ENCODE peak calls at places on chromosomes 11 and 22, in four cellular contexts. D is A549, U is WTC11, Y is HepG2. E is an unnamed sample.

GRCh38 chr11:79860336-79860735 is 419.5 kb upstream of the TENM4 start:
- DNase-seq in D (no peak), U (no peak), Y (no peak), E (no peak)

GRCh38 chr11:11732116-11732515 is 109.7 kb upstream of the USP47 start:
- DNase-seq in D (no peak), U (no peak), Y (no peak), E (no peak)

GRCh38 chr11:605286-606129 is 10.2 kb downstream of the IRF7 start:
- DNase-seq in D (no peak), U (no peak), Y (no peak), E (no peak)

GRCh38 chr11:133157180-133157579 is 375.1 kb downstream of the OPCML start:
- DNase-seq in D (no peak), U (peak; percentile 62), Y (no peak), E (peak; percentile 2)

GRCh38 chr22:23251445-23252093 is 71.3 kb downstream of the BCR start:
- DNase-seq in D (peak; percentile 6), U (no peak), Y (peak; percentile 61), E (no peak)

GRCh38 chr11:117483372-117483771 is 155.7 kb downstream of the CEP164 start:
- DNase-seq in D (no peak), U (no peak), Y (no peak), E (no peak)

GRCh38 chr11:109401532-109401931 is 20.5 kb upstream of the C11orf87 start:
- DNase-seq in D (no peak), U (no peak), Y (no peak), E (no peak)

GRCh38 chr11:123052884-123053721 is 8.8 kb downstream of the HSPA8 start:
- DNase-seq in D (no peak), U (no peak), Y (no peak), E (no peak)

GRCh38 chr22:21449531-21450319 is 17.5 kb upstream of the TMEM191C start:
- DNase-seq in D (no peak), U (peak; percentile 10), Y (no peak), E (no peak)

GRCh38 chr22:32802291-32802826 is 854 bp downstream of the TIMP3 start:
- DNase-seq in D (no peak), U (no peak), Y (no peak), E (no peak)

GRCh38 chr11:85848556-85848955 is 6.6 kb upstream of the CCDC83 start:
- DNase-seq in D (no peak), U (no peak), Y (no peak), E (no peak)

GRCh38 chr11:29124436-29124835 is 892.4 kb downstream of the KCNA4 start:
- DNase-seq in D (no peak), U (no peak), Y (no peak), E (no peak)

GRCh38 chr22:29380032-29380781 is 8.2 kb downstream of the AP1B1 start:
- DNase-seq in D (no peak), U (no peak), Y (no peak), E (no peak)

GRCh38 chr11:74015919-74016684 is 7.2 kb upstream of the UCP3 start:
- DNase-seq in D (no peak), U (no peak), Y (no peak), E (peak; percentile 89)

GRCh38 chr22:32850591-32851517 is 49.3 kb downstream of the TIMP3 start:
- DNase-seq in D (no peak), U (no peak), Y (no peak), E (no peak)

GRCh38 chr22:17694193-17694592 is 55.6 kb downstream of the BCL2L13 start:
- DNase-seq in D (no peak), U (no peak), Y (no peak), E (no peak)

GRCh38 chr22:21951931-21952465 is 650 bp downstream of the PPM1F start:
- DNase-seq in D (no peak), U (peak; percentile 62), Y (no peak), E (no peak)

GRCh38 chr11:12224537-12224893 is 114.1 kb downstream of the MICAL2 start:
- DNase-seq in D (no peak), U (no peak), Y (no peak), E (no peak)

GRCh38 chr22:27531782-27532530 is 269.6 kb downstream of the MN1 start:
- DNase-seq in D (no peak), U (no peak), Y (no peak), E (no peak)

GRCh38 chr22:20605328-20605727 is 97.9 kb downstream of the MED15 start:
- DNase-seq in D (no peak), U (no peak), Y (no peak), E (no peak)

GRCh38 chr22:41768420-41768819 is 32.1 kb upstream of the CCDC134 start:
- DNase-seq in D (no peak), U (no peak), Y (no peak), E (no peak)

GRCh38 chr11:6249822-6250555 is 9.6 kb upstream of the CCKBR start:
- DNase-seq in D (peak; percentile 36), U (no peak), Y (no peak), E (peak; percentile 35)

GRCh38 chr11:64859542-64860414 is 15.3 kb upstream of the CDC42BPG start:
- DNase-seq in D (no peak), U (no peak), Y (no peak), E (no peak)

GRCh38 chr11:8019671-8020597 is 32.8 kb downstream of the EIF3F start:
- DNase-seq in D (peak; percentile 28), U (no peak), Y (no peak), E (no peak)

GRCh38 chr22:19828035-19828401 is 26.7 kb downstream of the GNB1L start:
- DNase-seq in D (no peak), U (no peak), Y (no peak), E (no peak)

GRCh38 chr11:32231909-32232493 is 141.1 kb downstream of the RCN1 start:
- DNase-seq in D (peak; percentile 35), U (peak; percentile 64), Y (peak; percentile 13), E (no peak)

GRCh38 chr11:62394825-62395538 is 23.9 kb upstream of the SCGB1A1 start:
- DNase-seq in D (peak; percentile 93), U (peak; percentile 78), Y (peak; percentile 71), E (peak; percentile 90)

GRCh38 chr22:46081036-46081830 is 69.1 kb upstream of the PPARA start:
- DNase-seq in D (no peak), U (peak; percentile 7), Y (no peak), E (no peak)

GRCh38 chr22:46083383-46084350 is 66.7 kb upstream of the PPARA start:
- DNase-seq in D (no peak), U (no peak), Y (no peak), E (no peak)

GRCh38 chr22:46084376-46084775 is 66.0 kb upstream of the PPARA start:
- DNase-seq in D (no peak), U (no peak), Y (no peak), E (no peak)

GRCh38 chr22:46081831-46082210 is 68.5 kb upstream of the PPARA start:
- DNase-seq in D (no peak), U (peak; percentile 10), Y (no peak), E (no peak)

GRCh38 chr22:46082633-46083032 is 67.7 kb upstream of the PPARA start:
- DNase-seq in D (no peak), U (no peak), Y (no peak), E (no peak)
- TF ChIP-seq NR3C1 in D (no peak), U (no peak), Y (no peak), E (no peak)

GRCh38 chr11:66904055-66904454 is 47.2 kb downstream of the LRFN4 start:
- DNase-seq in D (peak; percentile 76), U (no peak), Y (no peak), E (no peak)
- TF ChIP-seq NR3C1 in D (no peak), U (no peak), Y (no peak), E (no peak)

DNA sequence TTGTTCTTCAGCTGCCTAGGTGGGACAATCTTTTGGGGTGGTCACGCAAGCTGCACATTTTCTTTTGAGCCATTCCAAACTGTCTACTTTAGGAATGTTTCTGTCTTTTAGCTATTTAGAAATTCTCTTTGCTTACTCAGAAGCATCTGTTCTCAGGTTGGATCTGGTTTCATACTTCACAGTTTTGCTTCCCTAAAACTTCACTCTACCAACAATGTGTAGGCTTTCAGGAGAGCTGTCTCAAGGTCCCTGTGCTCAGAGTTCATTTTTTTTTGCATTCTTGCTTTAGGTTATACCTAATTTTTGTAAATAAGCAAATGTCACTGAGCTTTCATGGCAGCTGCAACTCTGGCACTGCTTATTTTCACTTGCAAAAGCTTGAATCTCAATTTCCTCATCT is 36.7 kb downstream of the CCDC90B start:
- DNase-seq in D (no peak), U (no peak), Y (no peak), E (no peak)
- TF ChIP-seq NR3C1 in D (no peak), U (no peak), Y (no peak), E (no peak)

GRCh38 chr11:19345519-19345847 is 104.7 kb upstream of the E2F8 start:
- DNase-seq in D (no peak), U (peak; percentile 57), Y (no peak), E (no peak)

GRCh38 chr11:19342036-19342435 is 101.3 kb upstream of the E2F8 start:
- DNase-seq in D (no peak), U (no peak), Y (peak; percentile 41), E (no peak)

GRCh38 chr11:19347911-19348310 is 107.2 kb upstream of the E2F8 start:
- DNase-seq in D (no peak), U (no peak), Y (no peak), E (no peak)

GRCh38 chr11:19345848-19346681 is 105.3 kb upstream of the E2F8 start:
- DNase-seq in D (peak; percentile 21), U (peak; percentile 39), Y (no peak), E (no peak)

DNA sequence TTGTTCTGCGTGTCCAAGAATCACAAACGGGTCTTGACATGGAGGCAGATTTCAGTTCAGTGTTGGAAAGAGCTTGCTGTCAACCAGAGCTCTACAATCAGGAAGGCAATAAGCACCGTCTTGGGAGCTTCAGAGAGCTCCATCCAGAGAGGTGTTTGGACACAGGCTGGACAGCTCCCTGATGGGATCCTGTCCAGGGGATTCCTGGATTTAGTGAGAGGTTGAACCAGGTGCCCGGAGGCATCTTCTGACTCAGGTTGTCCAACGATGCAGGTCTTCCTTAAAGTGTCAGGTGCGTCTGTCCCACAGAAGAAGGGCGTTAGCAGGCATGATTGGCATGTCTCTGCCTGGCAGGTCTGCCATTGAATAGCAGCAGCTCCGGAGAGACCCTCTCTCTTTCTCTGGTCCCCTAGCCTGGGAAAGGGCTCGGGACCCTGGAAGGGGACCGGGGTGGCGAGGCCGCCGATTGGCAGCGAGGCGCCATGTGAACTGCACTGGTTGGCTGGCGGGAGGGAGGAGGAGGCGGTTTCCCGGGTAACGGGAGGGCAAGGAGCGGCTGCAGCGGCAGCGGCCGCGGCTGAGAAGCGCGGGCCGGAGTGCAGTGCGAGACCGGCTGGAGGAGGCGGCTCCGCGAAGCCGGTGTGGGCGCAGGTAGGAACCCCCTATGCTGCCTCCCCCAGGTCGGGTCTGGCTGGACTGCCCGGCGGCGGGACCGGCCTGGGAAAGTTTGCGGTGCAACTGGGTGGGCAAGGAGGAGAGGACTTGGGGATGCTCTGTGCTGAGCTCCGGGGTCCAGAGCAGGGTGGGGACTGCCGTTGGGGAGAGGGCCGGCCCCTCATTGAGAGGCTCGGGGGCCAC is 104.1 kb upstream of the E2F8 start:
- DNase-seq in D (peak; percentile 28), U (peak; percentile 84), Y (no peak), E (no peak)
- TF ChIP-seq NR3C1 in D (no peak), U (no peak), Y (no peak), E (no peak)

E was measured in K562.